ENCODE peak calls at places on chromosomes 12 and 14, in ten cellular contexts. E is stimulated activated CD8-positive, alpha-beta memory T cell treated with anti-CD3 and anti-CD28 coated beads, Interleukin-2, amount 100 ng/mL, for 1 hour; G is effector memory CD4-positive, alpha-beta T cell; Y is astrocyte of the spinal cord; D is NCI-H774; O is substantia nigra; U is Calu3; Z is kidney glomerular epithelial cell; W is COLO829; V is HT-29. A is an unnamed sample.

GRCh38 chr14:103880334-103880985 is 33.1 kb upstream of the PPP1R13B start:
- DNase-seq in E (no peak), G (no peak), Y (peak), D (no peak), O (peak), U (peak), Z (peak), W (peak), V (no peak), A (no peak)

GRCh38 chr12:132824053-132824452 is 4.6 kb downstream of the GOLGA3 start:
- DNase-seq in E (no peak), G (no peak), Y (no peak), D (no peak), O (no peak), U (no peak), Z (no peak), W (no peak), V (no peak), A (no peak)

GRCh38 chr14:50985124-50985815 is 41.0 kb upstream of the PYGL start:
- DNase-seq in E (no peak), G (no peak), Y (no peak), D (no peak), O (peak), U (no peak), Z (no peak), W (no peak), V (no peak), A (no peak)

GRCh38 chr14:99604766-99605298 is 825 bp upstream of the CCDC85C start:
- DNase-seq in E (no peak), G (no peak), Y (peak), D (peak), O (no peak), U (peak), Z (no peak), W (peak), V (peak), A (no peak)

GRCh38 chr14:34502826-34503225 is 36.7 kb downstream of the EAPP start:
- DNase-seq in E (no peak), G (no peak), Y (peak), D (no peak), O (no peak), U (no peak), Z (no peak), W (no peak), V (no peak), A (no peak)

GRCh38 chr12:47801170-47801903 is 18.4 kb downstream of the HDAC7 start:
- DNase-seq in E (no peak), G (no peak), Y (no peak), D (no peak), O (no peak), U (no peak), Z (peak), W (no peak), V (no peak), A (no peak)

GRCh38 chr12:70719672-70720420 is 82.6 kb upstream of the PTPRB start:
- DNase-seq in E (peak), G (no peak), Y (peak), D (peak), O (peak), U (peak), Z (peak), W (no peak), V (peak), A (no peak)

GRCh38 chr14:53900499-53900898 is 56.1 kb downstream of the BMP4 start:
- DNase-seq in E (no peak), G (no peak), Y (no peak), D (no peak), O (no peak), U (no peak), Z (no peak), W (no peak), V (no peak), A (no peak)

GRCh38 chr12:78210894-78211302 is 380.2 kb downstream of the NAV3 start:
- DNase-seq in E (no peak), G (no peak), Y (peak), D (peak), O (no peak), U (no peak), Z (peak), W (peak), V (peak), A (peak)

GRCh38 chr12:132841151-132841550 is 12.5 kb upstream of the GOLGA3 start:
- DNase-seq in E (no peak), G (no peak), Y (no peak), D (no peak), O (no peak), U (no peak), Z (no peak), W (no peak), V (no peak), A (no peak)

GRCh38 chr14:80393766-80394165 is 182.5 kb upstream of the DIO2 start:
- DNase-seq in E (no peak), G (no peak), Y (no peak), D (no peak), O (no peak), U (no peak), Z (no peak), W (no peak), V (no peak), A (peak)

GRCh38 chr12:21881950-21882349 is 59.3 kb downstream of the ABCC9 start:
- DNase-seq in E (no peak), G (no peak), Y (no peak), D (no peak), O (peak), U (no peak), Z (no peak), W (no peak), V (no peak), A (no peak)

A was measured in retinal pigment epithelial cell.